ENCODE peak calls at places on chromosomes 13 and 19, in four cellular contexts. One of them, this sample, is unnamed.

GRCh38 chr13:66210677-66211076 is 1019.5 kb downstream of the PCDH9 start:
- DNase-seq in activated gamma-delta T cell treated with anti-CD3 and anti-CD28 coated beads, Interleukin-2, amount 50 U/mL, for 16 hours: no peak
- DNase-seq in fibroblast of mammary gland: peak
- DNase-seq in mesothelial cell of epicardium: no peak
- DNase-seq in this sample: no peak

GRCh38 chr19:3556423-3556977 is 886 bp downstream of the MFSD12 start:
- DNase-seq in activated gamma-delta T cell treated with anti-CD3 and anti-CD28 coated beads, Interleukin-2, amount 50 U/mL, for 16 hours: no peak
- DNase-seq in fibroblast of mammary gland: no peak
- DNase-seq in mesothelial cell of epicardium: no peak
- DNase-seq in this sample: no peak

GRCh38 chr13:104246955-104247354 is 1180.7 kb upstream of the SLC10A2 start:
- DNase-seq in activated gamma-delta T cell treated with anti-CD3 and anti-CD28 coated beads, Interleukin-2, amount 50 U/mL, for 16 hours: no peak
- DNase-seq in fibroblast of mammary gland: no peak
- DNase-seq in mesothelial cell of epicardium: no peak
- DNase-seq in this sample: no peak

GRCh38 chr13:27353166-27353583 is 71.2 kb upstream of the GTF3A start:
- DNase-seq in activated gamma-delta T cell treated with anti-CD3 and anti-CD28 coated beads, Interleukin-2, amount 50 U/mL, for 16 hours: no peak
- DNase-seq in fibroblast of mammary gland: no peak
- DNase-seq in mesothelial cell of epicardium: no peak
- DNase-seq in this sample: no peak

GRCh38 chr13:48682452-48682851 is 28.7 kb downstream of the CYSLTR2 start:
- DNase-seq in activated gamma-delta T cell treated with anti-CD3 and anti-CD28 coated beads, Interleukin-2, amount 50 U/mL, for 16 hours: no peak
- DNase-seq in fibroblast of mammary gland: no peak
- DNase-seq in mesothelial cell of epicardium: no peak
- DNase-seq in this sample: no peak

GRCh38 chr19:31501427-31502195 is 152.4 kb upstream of the TSHZ3 start:
- DNase-seq in activated gamma-delta T cell treated with anti-CD3 and anti-CD28 coated beads, Interleukin-2, amount 50 U/mL, for 16 hours: no peak
- DNase-seq in fibroblast of mammary gland: no peak
- DNase-seq in mesothelial cell of epicardium: no peak
- DNase-seq in this sample: no peak

GRCh38 chr13:113273856-113274590 is 23.0 kb upstream of the LAMP1 start:
- DNase-seq in activated gamma-delta T cell treated with anti-CD3 and anti-CD28 coated beads, Interleukin-2, amount 50 U/mL, for 16 hours: no peak
- DNase-seq in fibroblast of mammary gland: peak
- DNase-seq in mesothelial cell of epicardium: no peak
- DNase-seq in this sample: no peak

GRCh38 chr19:53102701-53103140 is 501 bp downstream of the ZNF160 start:
- DNase-seq in activated gamma-delta T cell treated with anti-CD3 and anti-CD28 coated beads, Interleukin-2, amount 50 U/mL, for 16 hours: no peak
- DNase-seq in fibroblast of mammary gland: peak
- DNase-seq in mesothelial cell of epicardium: no peak
- DNase-seq in this sample: peak

GRCh38 chr13:108427355-108427754 is 157.8 kb downstream of the TNFSF13B start:
- DNase-seq in activated gamma-delta T cell treated with anti-CD3 and anti-CD28 coated beads, Interleukin-2, amount 50 U/mL, for 16 hours: no peak
- DNase-seq in fibroblast of mammary gland: no peak
- DNase-seq in mesothelial cell of epicardium: no peak
- DNase-seq in this sample: no peak

GRCh38 chr19:33399081-33399744 is 25.7 kb downstream of the CEBPG start:
- DNase-seq in activated gamma-delta T cell treated with anti-CD3 and anti-CD28 coated beads, Interleukin-2, amount 50 U/mL, for 16 hours: no peak
- DNase-seq in fibroblast of mammary gland: no peak
- DNase-seq in mesothelial cell of epicardium: no peak
- DNase-seq in this sample: no peak

GRCh38 chr19:15265849-15266248 is 33.6 kb upstream of the EPHX3 start:
- DNase-seq in activated gamma-delta T cell treated with anti-CD3 and anti-CD28 coated beads, Interleukin-2, amount 50 U/mL, for 16 hours: no peak
- DNase-seq in fibroblast of mammary gland: peak
- DNase-seq in mesothelial cell of epicardium: no peak
- DNase-seq in this sample: no peak

GRCh38 chr13:70108276-70108845 is at the start of gene KLHL1:
- DNase-seq in activated gamma-delta T cell treated with anti-CD3 and anti-CD28 coated beads, Interleukin-2, amount 50 U/mL, for 16 hours: no peak
- DNase-seq in fibroblast of mammary gland: no peak
- DNase-seq in mesothelial cell of epicardium: no peak
- DNase-seq in this sample: no peak

GRCh38 chr13:35856721-35857346 is 274.3 kb downstream of the DCLK1 start:
- DNase-seq in activated gamma-delta T cell treated with anti-CD3 and anti-CD28 coated beads, Interleukin-2, amount 50 U/mL, for 16 hours: no peak
- DNase-seq in fibroblast of mammary gland: no peak
- DNase-seq in mesothelial cell of epicardium: no peak
- DNase-seq in this sample: no peak

GRCh38 chr19:50759886-50760285 is 10.4 kb upstream of the GPR32 start:
- DNase-seq in activated gamma-delta T cell treated with anti-CD3 and anti-CD28 coated beads, Interleukin-2, amount 50 U/mL, for 16 hours: no peak
- DNase-seq in fibroblast of mammary gland: peak
- DNase-seq in mesothelial cell of epicardium: no peak
- DNase-seq in this sample: no peak

GRCh38 chr13:74977498-74977897 is 504.5 kb downstream of the TBC1D4 start:
- DNase-seq in activated gamma-delta T cell treated with anti-CD3 and anti-CD28 coated beads, Interleukin-2, amount 50 U/mL, for 16 hours: no peak
- DNase-seq in fibroblast of mammary gland: no peak
- DNase-seq in mesothelial cell of epicardium: no peak
- DNase-seq in this sample: no peak

GRCh38 chr13:23899555-23899954 is 2.3 kb upstream of the C1QTNF9B start:
- DNase-seq in activated gamma-delta T cell treated with anti-CD3 and anti-CD28 coated beads, Interleukin-2, amount 50 U/mL, for 16 hours: no peak
- DNase-seq in fibroblast of mammary gland: peak
- DNase-seq in mesothelial cell of epicardium: no peak
- DNase-seq in this sample: no peak

GRCh38 chr19:44315883-44316282 is 11.1 kb upstream of the ZNF235 start:
- DNase-seq in activated gamma-delta T cell treated with anti-CD3 and anti-CD28 coated beads, Interleukin-2, amount 50 U/mL, for 16 hours: no peak
- DNase-seq in fibroblast of mammary gland: no peak
- DNase-seq in mesothelial cell of epicardium: no peak
- DNase-seq in this sample: no peak

GRCh38 chr13:30731658-30732390 is 3.5 kb upstream of the ALOX5AP start:
- DNase-seq in activated gamma-delta T cell treated with anti-CD3 and anti-CD28 coated beads, Interleukin-2, amount 50 U/mL, for 16 hours: no peak
- DNase-seq in fibroblast of mammary gland: no peak
- DNase-seq in mesothelial cell of epicardium: no peak
- DNase-seq in this sample: no peak

GRCh38 chr13:109331898-109332297 is 454.5 kb downstream of the IRS2 start:
- DNase-seq in activated gamma-delta T cell treated with anti-CD3 and anti-CD28 coated beads, Interleukin-2, amount 50 U/mL, for 16 hours: no peak
- DNase-seq in fibroblast of mammary gland: peak
- DNase-seq in mesothelial cell of epicardium: no peak
- DNase-seq in this sample: no peak

GRCh38 chr19:3275068-3275582 is 50.7 kb downstream of the CELF5 start:
- DNase-seq in activated gamma-delta T cell treated with anti-CD3 and anti-CD28 coated beads, Interleukin-2, amount 50 U/mL, for 16 hours: peak
- DNase-seq in fibroblast of mammary gland: no peak
- DNase-seq in mesothelial cell of epicardium: no peak
- DNase-seq in this sample: no peak

GRCh38 chr13:30580852-30581502 is 36.7 kb upstream of the USPL1 start:
- DNase-seq in activated gamma-delta T cell treated with anti-CD3 and anti-CD28 coated beads, Interleukin-2, amount 50 U/mL, for 16 hours: no peak
- DNase-seq in fibroblast of mammary gland: no peak
- DNase-seq in mesothelial cell of epicardium: no peak
- DNase-seq in this sample: no peak

GRCh38 chr19:1363599-1363998 is 20.1 kb upstream of the NDUFS7 start:
- DNase-seq in activated gamma-delta T cell treated with anti-CD3 and anti-CD28 coated beads, Interleukin-2, amount 50 U/mL, for 16 hours: no peak
- DNase-seq in fibroblast of mammary gland: no peak
- DNase-seq in mesothelial cell of epicardium: no peak
- DNase-seq in this sample: peak

GRCh38 chr19:30792561-30793505 is 420.6 kb downstream of the ZNF536 start:
- DNase-seq in activated gamma-delta T cell treated with anti-CD3 and anti-CD28 coated beads, Interleukin-2, amount 50 U/mL, for 16 hours: no peak
- DNase-seq in fibroblast of mammary gland: no peak
- DNase-seq in mesothelial cell of epicardium: no peak
- DNase-seq in this sample: no peak

GRCh38 chr19:1455002-1455335 is 5.0 kb downstream of the APC2 start:
- DNase-seq in activated gamma-delta T cell treated with anti-CD3 and anti-CD28 coated beads, Interleukin-2, amount 50 U/mL, for 16 hours: no peak
- DNase-seq in fibroblast of mammary gland: no peak
- DNase-seq in mesothelial cell of epicardium: no peak
- DNase-seq in this sample: no peak

GRCh38 chr13:75279834-75280369 is 202.1 kb downstream of the TBC1D4 start:
- DNase-seq in activated gamma-delta T cell treated with anti-CD3 and anti-CD28 coated beads, Interleukin-2, amount 50 U/mL, for 16 hours: no peak
- DNase-seq in fibroblast of mammary gland: no peak
- DNase-seq in mesothelial cell of epicardium: no peak
- DNase-seq in this sample: no peak

GRCh38 chr13:111595276-111595675 is 274.8 kb downstream of the TEX29 start:
- DNase-seq in activated gamma-delta T cell treated with anti-CD3 and anti-CD28 coated beads, Interleukin-2, amount 50 U/mL, for 16 hours: no peak
- DNase-seq in fibroblast of mammary gland: no peak
- DNase-seq in mesothelial cell of epicardium: no peak
- DNase-seq in this sample: no peak

GRCh38 chr13:43879323-43880181 is at the start of the genes CCDC122 and LACC1:
- DNase-seq in activated gamma-delta T cell treated with anti-CD3 and anti-CD28 coated beads, Interleukin-2, amount 50 U/mL, for 16 hours: peak
- DNase-seq in fibroblast of mammary gland: peak
- DNase-seq in mesothelial cell of epicardium: peak
- DNase-seq in this sample: peak

This sample was measured in GDM1.